ENCODE peak calls at places on chromosomes 4 and X, in seven cellular contexts. X is NCI-H1417, S is astrocyte of the cerebellum, A is Right ventricle myocardium superior, Y is COLO829, F is NCI-H460, E is RCC 7860. P is an unnamed sample.

GRCh38 chr4:142917678-142918077 is 71.6 kb upstream of the INPP4B start:
- DNase-seq in X (no peak), S (no peak), A (no peak), Y (no peak), F (peak; percentile 1), E (no peak), P (peak; percentile 52)

GRCh38 chr4:152109585-152110509 is 349.0 kb upstream of the GATB start:
- DNase-seq in X (no peak), S (peak; percentile 47), A (no peak), Y (no peak), F (no peak), E (no peak), P (no peak)

GRCh38 chr4:36178489-36178888 is 65.8 kb downstream of the ARAP2 start:
- DNase-seq in X (no peak), S (no peak), A (no peak), Y (no peak), F (no peak), E (no peak), P (no peak)

GRCh38 chr4:54076673-54077072 is 12.3 kb upstream of the CHIC2 start:
- DNase-seq in X (no peak), S (no peak), A (no peak), Y (no peak), F (no peak), E (peak; percentile 23), P (no peak)

GRCh38 chr4:128961405-128961804 is 131.9 kb downstream of the SCLT1 start:
- DNase-seq in X (no peak), S (no peak), A (no peak), Y (no peak), F (no peak), E (no peak), P (no peak)

GRCh38 chr4:57270350-57270749 is 160.2 kb upstream of the IGFBP7 start:
- DNase-seq in X (no peak), S (no peak), A (peak; percentile 73), Y (no peak), F (peak; percentile 14), E (no peak), P (no peak)

GRCh38 chrX:153651540-153652079 is 4.6 kb downstream of the DUSP9 start:
- DNase-seq in X (no peak), S (no peak), A (no peak), Y (no peak), F (no peak), E (no peak), P (peak; percentile 44)

GRCh38 chr4:73862357-73862756 is 6.8 kb upstream of the CXCL1 start:
- DNase-seq in X (no peak), S (no peak), A (no peak), Y (no peak), F (no peak), E (no peak), P (no peak)

GRCh38 chr4:8912506-8912905 is 40.9 kb upstream of the HMX1 start:
- DNase-seq in X (no peak), S (no peak), A (no peak), Y (no peak), F (no peak), E (no peak), P (no peak)

GRCh38 chrX:1659664-1660461 is 45.0 kb downstream of the ASMT start:
- DNase-seq in X (no peak), S (no peak), A (no peak), Y (no peak), F (no peak), E (no peak), P (no peak)

GRCh38 chr4:53923921-53924320 is 140.5 kb downstream of the CHIC2 start:
- DNase-seq in X (no peak), S (no peak), A (no peak), Y (no peak), F (no peak), E (no peak), P (no peak)

GRCh38 chr4:133483600-133484246 is 334.6 kb downstream of the PCDH10 start:
- DNase-seq in X (peak; percentile 1), S (peak; percentile 11), A (no peak), Y (no peak), F (peak; percentile 36), E (no peak), P (peak; percentile 83)

GRCh38 chrX:1205681-1206611 is 6.5 kb downstream of the CRLF2 start:
- DNase-seq in X (no peak), S (peak; percentile 33), A (no peak), Y (peak; percentile 54), F (peak; percentile 92), E (no peak), P (peak; percentile 88)

GRCh38 chr4:8227771-8228318 is 28.8 kb downstream of the SH3TC1 start:
- DNase-seq in X (no peak), S (no peak), A (no peak), Y (no peak), F (no peak), E (no peak), P (no peak)

GRCh38 chr4:144831971-144832370 is 186.0 kb downstream of the HHIP start:
- DNase-seq in X (peak; percentile 16), S (no peak), A (no peak), Y (no peak), F (no peak), E (no peak), P (no peak)

GRCh38 chr4:35725131-35725530 is 519.2 kb downstream of the ARAP2 start:
- DNase-seq in X (no peak), S (no peak), A (no peak), Y (no peak), F (no peak), E (no peak), P (peak; percentile 30)

GRCh38 chrX:1134976-1135375 is 77.5 kb downstream of the CRLF2 start:
- DNase-seq in X (no peak), S (no peak), A (no peak), Y (no peak), F (no peak), E (no peak), P (no peak)

GRCh38 chr4:181858746-181859145 is 384.5 kb upstream of the TENM3 start:
- DNase-seq in X (no peak), S (no peak), A (no peak), Y (no peak), F (no peak), E (no peak), P (no peak)

GRCh38 chr4:107630185-107630705 is 89.8 kb downstream of the PAPSS1 start:
- DNase-seq in X (no peak), S (no peak), A (no peak), Y (no peak), F (no peak), E (no peak), P (no peak)